ENCODE peak calls at places on chromosomes 11 and 22, in five cellular contexts. C is H1, U is HCT116, O is K562, R is SK-N-SH. N is an unnamed sample.

GRCh38 chr22:37197451-37198289 is 9.6 kb upstream of the C1QTNF6 start:
- DNase-seq in C (no peak), U (peak), O (no peak), R (no peak), N (peak)

GRCh38 chr11:119434531-119435330 is 11.8 kb upstream of the THY1 start:
- DNase-seq in C (no peak), U (no peak), O (no peak), R (no peak), N (no peak)

GRCh38 chr11:13836666-13837065 is 125.9 kb upstream of the SPON1 start:
- DNase-seq in C (no peak), U (no peak), O (no peak), R (no peak), N (no peak)

GRCh38 chr11:76844511-76844910 is 16.2 kb upstream of the ACER3 start:
- DNase-seq in C (no peak), U (no peak), O (no peak), R (no peak), N (no peak)

GRCh38 chr22:25365491-25366261 is 146.2 kb downstream of the CRYBB2 start:
- DNase-seq in C (no peak), U (no peak), O (no peak), R (no peak), N (no peak)

GRCh38 chr11:5605849-5606248 is 9.4 kb downstream of the TRIM6 start:
- DNase-seq in C (no peak), U (no peak), O (no peak), R (no peak), N (no peak)

GRCh38 chr11:61806785-61807184 is 10.0 kb downstream of the FADS1 start:
- DNase-seq in C (no peak), U (no peak), O (no peak), R (no peak), N (no peak)

GRCh38 chr11:9518835-9519234 is 54.6 kb upstream of the WEE1 start:
- DNase-seq in C (no peak), U (no peak), O (no peak), R (no peak), N (no peak)

GRCh38 chr11:119796363-119797060 is 67.5 kb upstream of the NECTIN1 start:
- DNase-seq in C (no peak), U (no peak), O (no peak), R (no peak), N (no peak)

GRCh38 chr11:70680781-70681281 is 282.5 kb downstream of the CTTN start:
- DNase-seq in C (no peak), U (no peak), O (no peak), R (no peak), N (no peak)

GRCh38 chr11:72744474-72744873 is 7.7 kb downstream of the ARAP1 start:
- DNase-seq in C (no peak), U (no peak), O (no peak), R (no peak), N (no peak)

GRCh38 chr11:33970984-33971466 is 79.1 kb upstream of the LMO2 start:
- DNase-seq in C (peak), U (peak), O (peak), R (peak), N (peak)

GRCh38 chr22:37303821-37304274 is 21.5 kb downstream of the CYTH4 start:
- DNase-seq in C (no peak), U (peak), O (peak), R (no peak), N (no peak)

DNA sequence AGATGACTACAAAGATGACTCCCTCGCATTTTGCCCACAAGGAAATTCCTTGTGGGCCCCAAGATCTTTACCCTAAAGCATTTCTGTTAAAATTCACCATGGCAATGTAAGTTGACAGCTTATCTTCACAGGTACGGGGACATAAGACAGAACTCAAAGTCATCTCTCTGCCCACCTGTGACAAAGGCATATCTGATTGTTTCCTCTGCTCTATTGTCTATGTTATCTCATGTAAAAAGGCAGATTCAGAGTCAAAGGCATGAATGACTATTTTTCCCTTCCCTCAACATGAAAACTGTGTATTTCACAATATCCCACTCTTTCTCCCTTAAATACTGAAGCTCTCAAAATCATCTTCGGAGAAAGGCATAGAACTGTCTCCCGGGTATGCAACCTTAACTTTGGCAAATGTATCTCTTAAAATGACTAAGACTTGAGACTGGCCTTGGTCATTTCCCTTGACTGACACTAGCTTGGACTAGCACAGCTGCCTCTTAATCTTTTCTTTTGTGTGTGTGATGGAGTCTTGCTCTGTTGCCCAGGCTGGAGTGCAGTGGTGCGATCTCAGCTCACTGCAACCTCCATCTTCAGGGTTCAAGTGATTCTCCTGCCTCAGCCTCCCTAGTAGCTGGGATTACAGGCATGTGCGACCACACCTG is 103.2 kb downstream of the MICAL3 start:
- DNase-seq in C (no peak), U (no peak), O (no peak), R (no peak), N (no peak)
- TF ChIP-seq JUND in C (no peak), U (no peak), O (no peak), R (no peak), N (no peak)

GRCh38 chr11:10856689-10857603 is 907 bp downstream of the ZBED5 start:
- DNase-seq in C (no peak), U (no peak), O (peak), R (peak), N (no peak)
- TF ChIP-seq JUND in C (no peak), U (no peak), O (no peak), R (no peak), N (no peak)

GRCh38 chr11:105673089-105673488 is 63.2 kb downstream of the GRIA4 start:
- DNase-seq in C (peak), U (no peak), O (peak), R (no peak), N (peak)

GRCh38 chr11:105667441-105667840 is 57.6 kb downstream of the GRIA4 start:
- DNase-seq in C (no peak), U (no peak), O (no peak), R (no peak), N (no peak)

GRCh38 chr11:105665281-105665680 is 55.4 kb downstream of the GRIA4 start:
- DNase-seq in C (no peak), U (no peak), O (no peak), R (no peak), N (no peak)

GRCh38 chr11:105670811-105671210 is 60.9 kb downstream of the GRIA4 start:
- DNase-seq in C (no peak), U (peak), O (no peak), R (no peak), N (no peak)
- TF ChIP-seq JUND in C (no peak), U (no peak), O (no peak), R (no peak), N (no peak)

GRCh38 chr11:94649925-94650623 is 82.9 kb downstream of the PIWIL4 start:
- DNase-seq in C (no peak), U (no peak), O (no peak), R (no peak), N (no peak)

GRCh38 chr11:94652735-94653284 is 85.6 kb downstream of the PIWIL4 start:
- DNase-seq in C (peak), U (no peak), O (no peak), R (no peak), N (no peak)

GRCh38 chr11:94648789-94649188 is 81.6 kb downstream of the PIWIL4 start:
- DNase-seq in C (no peak), U (no peak), O (no peak), R (no peak), N (no peak)

GRCh38 chr11:94649254-94649653 is 82.1 kb downstream of the PIWIL4 start:
- DNase-seq in C (no peak), U (no peak), O (no peak), R (peak), N (peak)

GRCh38 chr11:94650756-94651155 is 83.6 kb downstream of the PIWIL4 start:
- DNase-seq in C (no peak), U (no peak), O (no peak), R (no peak), N (no peak)
- TF ChIP-seq JUND in C (no peak), U (no peak), O (no peak), R (no peak), N (no peak)

GRCh38 chr22:24088796-24089195 is 77.7 kb downstream of the CABIN1 start:
- DNase-seq in C (no peak), U (no peak), O (no peak), R (no peak), N (no peak)
- TF ChIP-seq JUND in C (no peak), U (no peak), O (no peak), R (no peak), N (no peak)

DNA sequence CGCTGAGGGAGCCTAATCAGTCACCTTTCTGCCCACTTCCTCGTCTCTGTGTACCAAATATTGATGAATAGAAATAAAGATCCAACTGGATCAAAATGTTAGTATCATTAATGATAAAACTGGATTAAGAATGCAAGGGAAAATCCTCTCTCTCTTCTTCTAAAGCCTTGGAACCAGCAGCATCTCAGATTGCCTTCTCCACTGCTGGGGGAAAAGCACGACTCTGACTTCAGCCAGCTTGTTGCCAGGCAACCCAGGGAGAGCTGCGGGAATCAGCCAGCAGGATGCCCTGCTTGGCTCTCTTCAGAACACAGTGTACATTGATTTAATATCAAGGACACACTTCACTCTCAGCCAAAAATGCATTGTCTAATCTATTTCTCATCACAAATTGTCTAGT is 28.8 kb upstream of the VWA5A start:
- DNase-seq in C (no peak), U (no peak), O (no peak), R (peak), N (no peak)
- TF ChIP-seq JUND in C (no peak), U (no peak), O (no peak), R (no peak), N (no peak)

DNA sequence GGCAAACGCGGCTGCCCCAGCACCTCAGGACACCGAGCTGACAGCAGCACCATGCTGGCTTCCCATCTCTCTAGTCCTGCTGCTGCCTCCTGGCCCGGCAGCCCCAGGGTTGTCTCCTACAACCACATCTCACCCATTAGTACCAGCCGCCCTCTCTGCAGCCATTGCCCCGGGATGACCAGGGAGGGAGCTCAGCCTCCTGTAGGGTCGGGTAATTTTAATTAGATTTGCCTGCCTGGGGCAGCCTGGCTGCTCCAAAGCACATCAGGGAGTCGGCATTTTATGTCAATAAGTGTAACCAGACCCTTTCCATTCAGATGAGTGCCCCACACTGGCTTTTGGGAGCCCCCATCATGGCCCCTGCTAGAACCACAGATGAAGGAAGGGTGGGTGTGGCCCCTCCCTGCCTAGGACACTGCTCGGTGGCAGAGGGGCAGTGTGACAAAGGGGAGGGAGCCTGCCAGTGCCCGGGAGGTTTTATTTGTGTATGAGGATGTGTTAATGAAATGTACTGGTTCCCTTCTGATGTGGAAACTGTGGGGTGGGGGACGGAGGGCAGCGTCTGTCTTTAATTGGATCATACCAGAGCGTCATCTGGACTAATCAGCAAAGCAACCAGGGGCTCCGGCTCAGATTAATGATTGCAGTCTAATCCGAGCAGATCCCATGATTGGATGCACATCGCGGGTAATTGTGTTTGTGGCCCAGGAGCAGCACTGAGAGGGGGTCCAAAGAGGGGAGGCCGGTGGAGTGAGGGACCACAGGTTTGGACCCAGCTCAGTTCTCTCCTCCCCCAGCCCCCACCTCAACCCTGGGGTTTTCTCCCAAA is 125.3 kb downstream of the FEZ1 start:
- DNase-seq in C (peak), U (no peak), O (no peak), R (peak), N (no peak)
- TF ChIP-seq JUND in C (no peak), U (no peak), O (no peak), R (no peak), N (no peak)

GRCh38 chr11:69636512-69636866 is 4.5 kb upstream of the CCND1 start:
- DNase-seq in C (peak), U (peak), O (no peak), R (no peak), N (peak)
- TF ChIP-seq JUND in C (no peak), U (no peak), O (no peak), R (no peak), N (no peak)

GRCh38 chr11:66391322-66391721 is 19.8 kb upstream of the SLC29A2 start:
- DNase-seq in C (no peak), U (no peak), O (no peak), R (no peak), N (no peak)

GRCh38 chr11:66388746-66389386 is 17.3 kb upstream of the SLC29A2 start:
- DNase-seq in C (peak), U (peak), O (peak), R (peak), N (peak)

GRCh38 chr11:66386171-66387069 is 14.9 kb upstream of the SLC29A2 start:
- DNase-seq in C (peak), U (peak), O (peak), R (peak), N (peak)
- TF ChIP-seq JUND in C (no peak), U (no peak), O (no peak), R (no peak), N (no peak)

DNA sequence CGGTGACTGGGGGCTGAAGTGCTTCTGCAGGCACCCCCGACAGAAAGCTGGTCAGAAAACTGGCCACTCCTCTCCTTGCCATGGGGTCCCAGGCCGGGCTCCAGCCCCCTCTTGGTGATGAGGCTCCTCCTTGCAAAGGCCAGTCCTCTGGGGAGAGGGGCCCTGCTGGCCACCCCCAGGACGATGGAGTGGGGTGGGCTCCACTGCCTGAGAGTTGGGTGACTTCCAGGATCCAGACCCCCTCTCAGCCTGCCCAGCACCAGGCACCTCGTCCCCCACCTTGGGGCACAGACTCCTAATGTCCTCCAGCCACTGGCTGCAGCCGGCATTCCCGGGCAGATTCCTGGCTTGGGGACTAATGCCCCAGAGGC is 441 bp upstream of the RPS6KA4 start:
- DNase-seq in C (no peak), U (no peak), O (no peak), R (no peak), N (no peak)
- TF ChIP-seq JUND in C (no peak), U (no peak), O (no peak), R (no peak), N (no peak)

N was measured in T47D.